ENCODE peak calls at places on chromosomes 13 and 19, in seven cellular contexts. Y is foreskin fibroblast, N is AG09309, M is pancreas, L is suprapubic skin, B is endodermal cell, K is Caco-2. W is an unnamed sample.

GRCh38 chr13:31035162-31035951 is 102.9 kb downstream of the TEX26 start:
- DNase-seq in M (no peak), Y (no peak), K (no peak), N (no peak), B (no peak), L (no peak), W (no peak)

GRCh38 chr13:39149896-39150295 is 111.6 kb downstream of the NHLRC3 start:
- DNase-seq in Y (no peak), N (no peak), B (no peak), M (no peak), L (no peak), K (no peak), W (no peak)

GRCh38 chr19:57421037-57421436 is 10.1 kb downstream of the ZNF17 start:
- DNase-seq in N (no peak), M (no peak), K (no peak), L (no peak), Y (no peak), B (no peak), W (no peak)

GRCh38 chr19:13171146-13171545 is 20.9 kb downstream of the IER2 start:
- DNase-seq in N (no peak), B (no peak), K (no peak), Y (no peak), M (no peak), L (no peak), W (no peak)

GRCh38 chr13:60229708-60230272 is 66.1 kb upstream of the DIAPH3 start:
- DNase-seq in B (no peak), L (no peak), K (no peak), N (no peak), M (no peak), Y (no peak), W (no peak)

GRCh38 chr19:58394821-58395219 is 636 bp upstream of the RNF225 start:
- DNase-seq in M (no peak), Y (no peak), K (no peak), B (no peak), N (no peak), L (peak; percentile 48), W (no peak)

GRCh38 chr13:86946734-86947133 is 724.4 kb upstream of the SLITRK5 start:
- DNase-seq in Y (no peak), M (no peak), N (no peak), B (no peak), L (no peak), K (no peak), W (no peak)

GRCh38 chr13:94550030-94550738 is 45.8 kb downstream of the TGDS start:
- DNase-seq in Y (peak; percentile 47), M (no peak), B (no peak), K (peak; percentile 69), N (peak; percentile 7), L (no peak), W (no peak)

GRCh38 chr19:33406521-33407139 is 33.1 kb downstream of the CEBPG start:
- DNase-seq in B (peak; percentile 97), N (no peak), K (peak; percentile 82), M (peak; percentile 88), Y (peak; percentile 35), L (no peak), W (peak; percentile 88)

GRCh38 chr19:7705387-7706187 is 3.7 kb upstream of the FCER2 start:
- DNase-seq in M (no peak), B (no peak), N (no peak), K (no peak), Y (no peak), L (no peak), W (no peak)

GRCh38 chr13:34308725-34309124 is 490.8 kb downstream of the RFC3 start:
- DNase-seq in K (no peak), B (no peak), Y (peak; percentile 36), M (no peak), L (no peak), N (peak; percentile 29), W (no peak)

GRCh38 chr13:38687246-38688229 is 661 bp downstream of the FREM2 start:
- DNase-seq in Y (no peak), N (no peak), M (peak; percentile 85), B (no peak), K (peak; percentile 53), L (no peak), W (peak; percentile 54)

GRCh38 chr13:110425444-110425780 is 118.3 kb downstream of the COL4A2 start:
- DNase-seq in B (no peak), K (no peak), N (no peak), M (no peak), Y (peak; percentile 89), L (no peak), W (no peak)

GRCh38 chr13:87674143-87674772 is 3.1 kb downstream of the SLITRK5 start:
- DNase-seq in Y (no peak), M (no peak), N (no peak), B (peak; percentile 55), L (no peak), K (no peak), W (peak; percentile 3)

GRCh38 chr13:48156466-48156865 is 61.6 kb upstream of the MED4 start:
- DNase-seq in M (no peak), L (no peak), K (no peak), B (peak; percentile 55), N (no peak), Y (no peak), W (no peak)

GRCh38 chr13:113387396-113387795 is 23.5 kb upstream of the GRTP1 start:
- DNase-seq in L (no peak), M (no peak), B (no peak), Y (no peak), N (no peak), K (no peak), W (no peak)

GRCh38 chr19:55632463-55632834 is 8.1 kb upstream of the ZNF784 start:
- DNase-seq in N (peak; percentile 89), M (no peak), L (peak; percentile 98), B (peak; percentile 96), K (peak; percentile 93), Y (peak; percentile 83), W (peak; percentile 87)

GRCh38 chr19:3809881-3810707 is 23.9 kb upstream of the MATK start:
- DNase-seq in Y (no peak), L (no peak), B (peak; percentile 33), M (peak; percentile 51), K (no peak), N (no peak), W (no peak)

GRCh38 chr13:98451676-98452105 is 125.2 kb downstream of the STK24 start:
- DNase-seq in M (no peak), K (no peak), B (no peak), N (no peak), L (no peak), Y (peak; percentile 41), W (no peak)

GRCh38 chr13:37715606-37716015 is 117.0 kb upstream of the POSTN start:
- DNase-seq in K (no peak), M (no peak), N (peak; percentile 10), B (no peak), Y (peak; percentile 46), L (no peak), W (no peak)

GRCh38 chr13:113008841-113009240 is 39.8 kb downstream of the MCF2L start:
- DNase-seq in B (no peak), Y (no peak), M (no peak), N (no peak), K (no peak), L (no peak), W (no peak)

GRCh38 chr19:44757057-44757734 is 8.7 kb downstream of the BCL3 start:
- DNase-seq in K (no peak), Y (peak; percentile 74), N (no peak), L (no peak), B (peak; percentile 78), M (peak; percentile 84), W (peak; percentile 39)

GRCh38 chr13:97391201-97391600 is 42.8 kb upstream of the RAP2A start:
- DNase-seq in L (no peak), N (no peak), B (no peak), M (no peak), K (no peak), Y (no peak), W (no peak)

GRCh38 chr19:5952193-5953033 is 25.5 kb downstream of the RANBP3 start:
- DNase-seq in L (no peak), N (no peak), K (no peak), B (no peak), M (no peak), Y (no peak), W (no peak)

GRCh38 chr13:36819811-36820140 is 754 bp downstream of the RFXAP start:
- DNase-seq in N (no peak), K (no peak), M (no peak), Y (peak; percentile 14), L (no peak), B (no peak), W (no peak)

DNA sequence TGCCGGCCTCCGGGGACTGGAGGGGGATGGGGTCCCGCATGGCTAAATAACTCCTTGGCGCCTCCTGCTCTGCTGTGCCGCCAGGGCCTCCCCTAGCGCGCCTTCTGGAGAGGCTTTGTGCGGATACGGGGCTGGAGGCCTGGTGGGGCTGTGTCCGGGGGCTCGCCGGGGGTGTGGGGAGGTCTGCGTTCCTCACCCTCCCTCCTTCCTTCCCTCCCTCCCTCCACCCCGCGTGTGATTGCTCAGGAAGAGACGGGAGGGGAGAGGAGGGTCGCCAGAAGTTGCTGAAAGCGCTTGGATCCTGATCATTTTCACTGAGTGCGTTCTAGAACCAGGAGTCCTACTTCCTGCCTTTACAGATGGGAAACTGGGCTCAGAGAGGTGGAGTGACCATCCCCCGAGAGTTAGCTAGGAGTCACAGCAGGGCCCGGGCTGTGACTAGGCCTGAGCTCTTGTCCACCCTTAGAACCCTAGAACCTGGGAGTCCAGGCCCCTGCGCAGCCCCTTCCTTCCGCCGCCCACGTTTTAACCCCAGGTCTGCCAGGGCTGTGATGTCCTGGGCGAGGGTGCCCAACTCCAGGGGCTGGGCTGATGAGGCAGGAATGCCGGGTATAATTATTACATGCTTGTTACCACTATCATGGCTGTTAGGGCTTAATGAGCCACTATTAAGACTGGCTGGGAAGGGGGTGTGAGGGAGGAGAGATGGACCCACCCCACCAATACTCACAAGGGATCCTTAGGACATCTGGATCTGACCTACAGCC is 782 bp upstream of the JUND start:
- DNase-seq in Y (no peak), K (no peak), B (no peak), N (no peak), L (no peak), M (peak; percentile 78), W (no peak)
- TF ChIP-seq CTCF in Y (no peak), K (peak; percentile 30), B (no peak), N (peak; percentile 27), L (peak; percentile 8), M (no peak), W (no peak)

GRCh38 chr19:294819-295686 is 3.9 kb upstream of the PLPP2 start:
- DNase-seq in N (no peak), M (peak; percentile 74), B (peak; percentile 91), K (no peak), Y (no peak), L (no peak), W (peak; percentile 72)
- TF ChIP-seq CTCF in N (peak; percentile 81), M (peak; percentile 43), B (peak; percentile 92), K (peak; percentile 89), Y (peak; percentile 56), L (peak; percentile 79), W (peak; percentile 68)

DNA sequence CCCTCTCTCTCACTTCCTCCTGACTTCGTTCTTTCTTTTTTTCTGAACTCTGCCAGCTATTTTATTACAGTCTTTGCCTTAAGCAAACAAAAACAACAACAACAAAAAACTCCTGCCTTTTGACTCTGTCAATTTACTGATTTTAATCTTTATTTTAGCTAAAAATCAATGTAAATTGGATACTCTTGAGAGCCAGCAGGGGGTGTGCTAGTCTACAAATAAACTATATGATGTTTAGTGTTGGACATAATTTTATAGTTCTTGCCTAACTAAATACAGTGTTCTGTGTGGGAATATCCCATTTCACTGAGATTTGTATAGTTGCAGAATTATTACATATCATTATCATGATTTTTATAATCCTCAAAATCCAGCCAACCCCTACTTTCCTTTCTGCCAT is 1199.9 kb upstream of the SPRY2 start:
- DNase-seq in M (no peak), Y (no peak), N (no peak), L (no peak), B (no peak), K (no peak), W (no peak)
- TF ChIP-seq CTCF in M (no peak), Y (no peak), N (no peak), L (no peak), B (peak; percentile 74), K (peak; percentile 26), W (peak; percentile 65)

GRCh38 chr13:91185294-91185863 is 162.1 kb upstream of the MIR17HG start:
- DNase-seq in N (no peak), L (no peak), K (no peak), Y (no peak), M (no peak), B (no peak), W (no peak)
- TF ChIP-seq CTCF in N (no peak), L (no peak), K (peak; percentile 58), Y (no peak), M (no peak), B (peak; percentile 53), W (no peak)

W was measured in endothelial cell.